ENCODE peak calls at places on chromosomes 3 and 15, in four cellular contexts. J is foreskin fibroblast, K is GM12865, W is AG09309. Z is an unnamed sample.

GRCh38 chr3:14921034-14921616 is 26.3 kb upstream of the NR2C2 start:
- DNase-seq in J (peak; percentile 94), K (peak; percentile 88), W (peak; percentile 53), Z (no peak)

GRCh38 chr3:133855772-133856171 is 39.9 kb downstream of the RAB6B start:
- DNase-seq in J (peak; percentile 16), K (no peak), W (no peak), Z (no peak)

GRCh38 chr3:120506828-120507774 is 56.3 kb upstream of the FSTL1 start:
- DNase-seq in J (peak; percentile 88), K (peak; percentile 31), W (no peak), Z (no peak)

GRCh38 chr3:49799761-49800160 is at the start of gene CDHR4:
- DNase-seq in J (peak; percentile 91), K (no peak), W (peak; percentile 48), Z (peak; percentile 35)

GRCh38 chr3:20511863-20512262 is 325.9 kb upstream of the SGO1 start:
- DNase-seq in J (peak; percentile 82), K (peak; percentile 31), W (peak; percentile 49), Z (peak; percentile 19)

GRCh38 chr3:32703491-32703968 is 18.5 kb downstream of the CNOT10 start:
- DNase-seq in J (no peak), K (no peak), W (no peak), Z (no peak)

GRCh38 chr3:37295925-37296324 is 121.5 kb upstream of the LRRFIP2 start:
- DNase-seq in J (peak; percentile 71), K (no peak), W (no peak), Z (no peak)

GRCh38 chr15:101250331-101250730 is 1.5 kb downstream of the CHSY1 start:
- DNase-seq in J (peak; percentile 82), K (no peak), W (no peak), Z (peak; percentile 82)

GRCh38 chr3:49792371-49793150 is 6.2 kb upstream of the IP6K1 start:
- DNase-seq in J (no peak), K (no peak), W (no peak), Z (no peak)

GRCh38 chr15:49212897-49213296 is 42.9 kb downstream of the GALK2 start:
- DNase-seq in J (no peak), K (no peak), W (no peak), Z (no peak)

GRCh38 chr3:111910806-111911205 is 51.7 kb downstream of the PHLDB2 start:
- DNase-seq in J (peak; percentile 70), K (no peak), W (peak; percentile 86), Z (no peak)

GRCh38 chr3:139586420-139587017 is 47.0 kb upstream of the RBP1 start:
- DNase-seq in J (no peak), K (peak; percentile 41), W (no peak), Z (no peak)

GRCh38 chr3:71559021-71559420 is 24.5 kb downstream of the FOXP1 start:
- DNase-seq in J (no peak), K (no peak), W (no peak), Z (no peak)

GRCh38 chr3:69197922-69198540 is 75.6 kb upstream of the LMOD3 start:
- DNase-seq in J (no peak), K (no peak), W (no peak), Z (no peak)

GRCh38 chr3:82058809-82059208 is 297.4 kb upstream of the GBE1 start:
- DNase-seq in J (no peak), K (peak; percentile 21), W (no peak), Z (no peak)

GRCh38 chr15:83446904-83447708 is at the start of gene SH3GL3:
- DNase-seq in J (peak; percentile 84), K (peak; percentile 19), W (no peak), Z (no peak)

GRCh38 chr15:25789206-25789605 is 73.9 kb downstream of the ATP10A start:
- DNase-seq in J (peak; percentile 33), K (no peak), W (no peak), Z (no peak)

GRCh38 chr3:137259709-137260108 is 301.9 kb downstream of the IL20RB start:
- DNase-seq in J (no peak), K (no peak), W (no peak), Z (no peak)

GRCh38 chr15:72690938-72691337 is 4.9 kb downstream of the BBS4 start:
- DNase-seq in J (no peak), K (no peak), W (no peak), Z (no peak)

GRCh38 chr15:69064649-69065048 is 50.2 kb downstream of the NOX5 start:
- DNase-seq in J (no peak), K (no peak), W (no peak), Z (no peak)

GRCh38 chr3:185760550-185760949 is 64.3 kb downstream of the IGF2BP2 start:
- DNase-seq in J (peak; percentile 45), K (no peak), W (no peak), Z (no peak)

GRCh38 chr3:33467786-33468185 is 27.6 kb upstream of the UBP1 start:
- DNase-seq in J (no peak), K (no peak), W (no peak), Z (no peak)

GRCh38 chr3:65858749-65859148 is 180.0 kb downstream of the MAGI1 start:
- DNase-seq in J (no peak), K (no peak), W (no peak), Z (no peak)

GRCh38 chr15:56817266-56817665 is 84.0 kb upstream of the ZNF280D start:
- DNase-seq in J (peak; percentile 64), K (no peak), W (no peak), Z (peak; percentile 63)

GRCh38 chr3:112639451-112640332 is 1.3 kb downstream of the CCDC80 start:
- DNase-seq in J (no peak), K (no peak), W (no peak), Z (no peak)

GRCh38 chr15:57732526-57733331 is 26.2 kb downstream of the POLR2M start:
- DNase-seq in J (peak; percentile 75), K (peak; percentile 47), W (no peak), Z (no peak)

GRCh38 chr3:122777077-122777476 is 16.6 kb downstream of the HSPBAP1 start:
- DNase-seq in J (no peak), K (no peak), W (no peak), Z (no peak)

GRCh38 chr3:136787226-136787793 is 31.6 kb upstream of the SLC35G2 start:
- DNase-seq in J (peak; percentile 36), K (peak; percentile 67), W (no peak), Z (no peak)

GRCh38 chr3:170709046-170709445 is 123.2 kb upstream of the SLC7A14 start:
- DNase-seq in J (peak; percentile 99), K (no peak), W (peak; percentile 87), Z (no peak)

GRCh38 chr3:153414972-153415371 is 252.9 kb downstream of the RAP2B start:
- DNase-seq in J (no peak), K (no peak), W (no peak), Z (no peak)

GRCh38 chr3:65174713-65175112 is 486.9 kb upstream of the ADAMTS9 start:
- DNase-seq in J (no peak), K (no peak), W (no peak), Z (no peak)

GRCh38 chr15:73127302-73127936 is 75.2 kb downstream of the NEO1 start:
- DNase-seq in J (peak; percentile 48), K (peak; percentile 53), W (no peak), Z (no peak)

GRCh38 chr15:97171556-97171955 is 788.9 kb upstream of the ARRDC4 start:
- DNase-seq in J (no peak), K (no peak), W (no peak), Z (no peak)

GRCh38 chr15:91199511-91199910 is 99.5 kb downstream of the SV2B start:
- DNase-seq in J (no peak), K (no peak), W (no peak), Z (no peak)

GRCh38 chr3:98921957-98922356 is 20.5 kb upstream of the DCBLD2 start:
- DNase-seq in J (no peak), K (no peak), W (no peak), Z (peak; percentile 59)

GRCh38 chr3:169173231-169173630 is 490.3 kb downstream of the MECOM start:
- DNase-seq in J (no peak), K (no peak), W (no peak), Z (no peak)

DNA sequence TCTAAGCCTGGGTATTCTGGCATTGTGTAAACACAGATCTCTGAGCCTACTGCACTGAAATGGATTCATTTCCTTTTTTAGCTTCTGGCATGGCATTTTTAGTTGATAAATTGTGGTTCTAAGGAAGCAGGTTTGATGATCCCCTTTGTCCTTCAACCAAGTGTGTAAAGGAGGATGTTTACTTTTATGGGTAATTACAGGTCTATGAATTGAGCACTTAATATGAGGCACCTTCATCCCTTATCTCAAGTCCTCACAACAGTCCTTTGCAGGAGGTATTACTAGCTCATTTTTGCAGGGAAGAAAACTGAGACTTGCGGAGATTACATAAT is 30.8 kb upstream of the ZBTB38 start:
- DNase-seq in J (no peak), K (no peak), W (no peak), Z (no peak)
- H3K4me3 ChIP-seq in J (no peak overlapping the region), K (peak overlapping the region; percentile 1), W (no peak overlapping the region), Z (no peak overlapping the region)

DNA sequence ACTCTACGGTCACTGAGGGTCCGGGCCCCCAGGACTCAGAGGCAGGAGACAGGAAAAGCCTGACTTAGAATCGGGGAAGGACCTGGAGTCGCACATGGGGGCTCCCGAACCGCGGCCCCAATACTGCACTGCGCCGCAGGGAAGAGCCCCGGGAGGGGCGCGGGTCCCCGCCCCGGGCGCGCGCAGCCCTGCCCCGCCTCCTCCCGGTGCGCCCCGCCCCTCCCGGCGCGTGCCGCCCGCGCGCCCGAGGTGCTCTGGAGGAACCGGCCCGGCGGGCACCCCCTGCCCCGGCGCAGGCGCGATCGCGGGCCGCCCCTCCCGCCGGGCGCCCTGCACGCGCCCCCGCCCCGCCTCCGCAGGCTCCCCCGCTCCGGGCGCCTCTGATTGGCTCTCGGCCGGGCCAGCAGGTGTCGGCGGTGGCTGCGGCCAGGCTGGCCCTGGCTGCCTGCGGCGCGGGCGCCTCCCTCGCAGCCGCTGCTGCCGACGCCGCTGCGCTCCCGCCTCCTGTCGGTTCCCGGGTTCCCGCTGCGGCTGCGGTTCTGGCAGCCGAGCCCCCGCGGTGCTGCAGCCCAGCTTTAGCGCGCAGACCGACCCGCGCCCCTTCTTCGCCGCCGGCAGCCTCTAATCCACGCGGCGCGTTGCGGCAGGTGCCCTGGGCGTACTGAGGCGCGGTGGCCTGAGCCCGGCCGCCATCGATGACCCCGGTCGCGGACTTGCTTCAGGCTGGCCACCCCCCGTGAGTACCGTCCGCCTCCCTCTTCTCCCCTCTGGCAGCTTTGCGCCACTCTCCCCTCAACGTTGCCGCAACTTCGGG is at the start of gene MYRIP:
- DNase-seq in J (peak; percentile 56), K (peak; percentile 28), W (no peak), Z (no peak)
- TF ChIP-seq CTCF in J (no peak), K (no peak), W (no peak), Z (no peak)

GRCh38 chr3:129559565-129560079 is 16.6 kb downstream of the H1-8 start:
- DNase-seq in J (peak; percentile 24), K (no peak), W (no peak), Z (no peak)
- H3K4me3 ChIP-seq in J (peak overlapping the region; percentile 37), K (no peak overlapping the region), W (no peak overlapping the region), Z (no peak overlapping the region)

GRCh38 chr3:6394944-6395343 is 466.0 kb upstream of the GRM7 start:
- DNase-seq in J (no peak), K (no peak), W (no peak), Z (no peak)

DNA sequence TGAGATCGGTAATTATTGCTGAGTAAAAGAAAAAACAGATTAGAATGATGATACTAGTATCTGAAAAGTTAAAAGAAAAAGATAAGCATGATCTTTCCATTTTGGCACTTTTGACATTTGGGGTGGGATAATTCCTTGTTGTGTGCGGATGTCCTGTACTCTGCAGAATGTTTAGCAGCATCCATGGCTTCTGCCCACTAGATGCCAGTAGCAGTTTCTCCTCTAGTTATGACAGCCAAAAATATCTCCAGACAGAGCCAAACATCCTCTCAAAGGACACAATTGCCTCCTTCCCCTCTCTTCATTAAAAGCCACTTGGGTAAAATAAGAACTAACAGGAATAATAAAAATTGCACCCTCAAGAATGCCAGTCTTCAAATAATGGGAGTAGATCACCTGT is 468.8 kb upstream of the GRM7 start:
- DNase-seq in J (no peak), K (peak; percentile 28), W (no peak), Z (no peak)
- TF ChIP-seq CTCF in J (no peak), K (peak; percentile 33), W (no peak), Z (peak; percentile 11)

GRCh38 chr3:46369675-46370132 is 1.0 kb upstream of the CCR5 start:
- DNase-seq in J (no peak), K (peak; percentile 75), W (no peak), Z (no peak)
- H3K4me3 ChIP-seq in J (no peak overlapping the region), K (no peak overlapping the region), W (no peak overlapping the region), Z (no peak overlapping the region)

Z was measured in epithelial cell of proximal tubule.